ENCODE peak calls at places on chromosomes 5 and 9, in seven cellular contexts. S is GM23248, P is keratinocyte, T is fibroblast of lung, C is SK-N-SH, I is GM12878, O is mesendoderm. L is an unnamed sample.
A peak's percentile ranks its signal among the peaks of the same experiment; 100 is the strongest.

GRCh38 chr5:142016576-142016975 is 3.7 kb upstream of the GNPDA1 start:
- DNase-seq in S (no peak), P (no peak), T (no peak), C (no peak), I (no peak), O (no peak), L (no peak)

GRCh38 chr9:23829580-23830458 is 3.8 kb upstream of the ELAVL2 start:
- DNase-seq in S (peak; percentile 49), P (no peak), T (no peak), C (no peak), I (no peak), O (peak; percentile 63), L (peak; percentile 38)

GRCh38 chr5:65867509-65868195 is 58.7 kb upstream of the ERBIN start:
- DNase-seq in S (no peak), P (no peak), T (peak; percentile 54), C (no peak), I (no peak), O (peak; percentile 51), L (no peak)

GRCh38 chr9:71168418-71168817 is 47.0 kb upstream of the TRPM3 start:
- DNase-seq in S (no peak), P (no peak), T (no peak), C (no peak), I (no peak), O (no peak), L (no peak)

GRCh38 chr5:62282079-62282478 is 23.9 kb upstream of the KIF2A start:
- DNase-seq in S (no peak), P (no peak), T (no peak), C (no peak), I (no peak), O (no peak), L (no peak)

GRCh38 chr9:121529237-121529987 is 29.8 kb upstream of the GGTA1 start:
- DNase-seq in S (peak; percentile 100), P (peak; percentile 15), T (peak; percentile 94), C (peak; percentile 83), I (no peak), O (no peak), L (peak; percentile 77)

GRCh38 chr5:766666-767431 is 17.7 kb downstream of the ZDHHC11B start:
- DNase-seq in S (no peak), P (no peak), T (no peak), C (peak; percentile 36), I (no peak), O (no peak), L (no peak)

GRCh38 chr9:134540441-134541372 is 100.9 kb upstream of the COL5A1 start:
- DNase-seq in S (no peak), P (no peak), T (no peak), C (no peak), I (no peak), O (no peak), L (no peak)

GRCh38 chr5:163456029-163456589 is 3.8 kb downstream of the NUDCD2 start:
- DNase-seq in S (no peak), P (no peak), T (no peak), C (no peak), I (no peak), O (no peak), L (no peak)

GRCh38 chr9:130805510-130806387 is 29.3 kb upstream of the ABL1 start:
- DNase-seq in S (peak; percentile 27), P (no peak), T (peak; percentile 40), C (no peak), I (peak; percentile 61), O (no peak), L (no peak)
- H3K27ac ChIP-seq in S (no peak overlapping the region), P (no peak overlapping the region), T (no peak overlapping the region), C (no peak overlapping the region), I (no peak overlapping the region), O (no peak overlapping the region), L (no peak overlapping the region)

DNA sequence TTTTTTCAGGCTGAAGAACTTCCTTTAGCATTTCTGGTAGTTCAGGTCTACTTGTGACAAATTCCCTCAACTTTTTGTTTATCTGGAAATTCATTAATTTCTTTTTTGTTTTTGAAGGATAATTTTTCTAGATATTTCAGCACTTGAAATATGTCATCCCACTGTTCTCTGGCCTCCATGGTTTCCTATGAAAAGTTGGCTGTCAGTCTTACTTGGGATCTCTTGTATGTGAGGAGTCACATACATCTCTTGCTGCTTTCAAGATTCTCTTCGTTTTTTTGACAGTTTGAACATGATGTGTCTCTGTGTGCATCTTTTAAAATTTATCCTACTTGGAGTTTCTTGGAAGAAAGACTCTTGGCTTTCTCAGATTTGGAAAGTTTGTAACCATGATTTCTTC is 79.5 kb downstream of the RIC1 start:
- DNase-seq in S (peak; percentile 37), P (no peak), T (no peak), C (no peak), I (no peak), O (peak; percentile 20), L (no peak)
- H3K79me2 ChIP-seq in S (peaks cover 85% of the 10 kb centered on the region), P (peaks cover 15% of the 10 kb centered on the region), T (peaks cover 3% of the 10 kb centered on the region), C (peaks cover 69% of the 10 kb centered on the region), I (peaks cover 8% of the 10 kb centered on the region), O (no peaks in the 10 kb centered on the region), L (peaks cover 54% of the 10 kb centered on the region)

GRCh38 chr9:109802491-109802890 is 22.5 kb downstream of the PALM2AKAP2 start:
- DNase-seq in S (no peak), P (no peak), T (no peak), C (no peak), I (no peak), O (no peak), L (peak; percentile 35)

GRCh38 chr9:109801484-109801883 is 21.5 kb downstream of the PALM2AKAP2 start:
- DNase-seq in S (no peak), P (no peak), T (no peak), C (no peak), I (no peak), O (no peak), L (no peak)

GRCh38 chr9:109797509-109797908 is 17.5 kb downstream of the PALM2AKAP2 start:
- DNase-seq in S (no peak), P (no peak), T (no peak), C (no peak), I (no peak), O (no peak), L (no peak)

GRCh38 chr9:109799141-109799540 is 19.1 kb downstream of the PALM2AKAP2 start:
- DNase-seq in S (no peak), P (no peak), T (no peak), C (no peak), I (no peak), O (no peak), L (no peak)

DNA sequence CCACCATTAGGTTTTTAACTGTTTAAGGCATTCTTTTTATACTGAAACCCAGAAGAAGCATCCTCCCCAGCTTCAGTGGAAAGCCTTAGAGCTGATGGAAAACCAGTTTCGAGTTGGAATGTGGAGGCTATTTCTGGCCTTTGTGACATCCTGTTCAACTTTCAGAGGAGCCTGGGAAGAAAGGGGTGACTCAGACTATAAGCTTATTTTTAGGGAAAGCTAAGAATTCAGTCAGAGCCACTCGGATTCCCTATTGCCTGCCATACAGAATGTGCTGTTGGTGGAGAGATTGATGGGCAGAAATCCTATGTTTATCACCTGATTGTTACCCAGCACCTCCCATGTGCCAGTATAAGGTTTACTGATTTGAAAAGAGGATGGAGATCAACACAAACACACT is 19.8 kb downstream of the PALM2AKAP2 start:
- DNase-seq in S (peak; percentile 85), P (no peak), T (peak; percentile 88), C (no peak), I (no peak), O (peak; percentile 61), L (peak; percentile 13)
- H3K27ac ChIP-seq in S (peak overlapping the region; percentile 65), P (no peak overlapping the region), T (peak overlapping the region; percentile 30), C (peak overlapping the region; percentile 54), I (no peak overlapping the region), O (no peak overlapping the region), L (no peak overlapping the region)

DNA sequence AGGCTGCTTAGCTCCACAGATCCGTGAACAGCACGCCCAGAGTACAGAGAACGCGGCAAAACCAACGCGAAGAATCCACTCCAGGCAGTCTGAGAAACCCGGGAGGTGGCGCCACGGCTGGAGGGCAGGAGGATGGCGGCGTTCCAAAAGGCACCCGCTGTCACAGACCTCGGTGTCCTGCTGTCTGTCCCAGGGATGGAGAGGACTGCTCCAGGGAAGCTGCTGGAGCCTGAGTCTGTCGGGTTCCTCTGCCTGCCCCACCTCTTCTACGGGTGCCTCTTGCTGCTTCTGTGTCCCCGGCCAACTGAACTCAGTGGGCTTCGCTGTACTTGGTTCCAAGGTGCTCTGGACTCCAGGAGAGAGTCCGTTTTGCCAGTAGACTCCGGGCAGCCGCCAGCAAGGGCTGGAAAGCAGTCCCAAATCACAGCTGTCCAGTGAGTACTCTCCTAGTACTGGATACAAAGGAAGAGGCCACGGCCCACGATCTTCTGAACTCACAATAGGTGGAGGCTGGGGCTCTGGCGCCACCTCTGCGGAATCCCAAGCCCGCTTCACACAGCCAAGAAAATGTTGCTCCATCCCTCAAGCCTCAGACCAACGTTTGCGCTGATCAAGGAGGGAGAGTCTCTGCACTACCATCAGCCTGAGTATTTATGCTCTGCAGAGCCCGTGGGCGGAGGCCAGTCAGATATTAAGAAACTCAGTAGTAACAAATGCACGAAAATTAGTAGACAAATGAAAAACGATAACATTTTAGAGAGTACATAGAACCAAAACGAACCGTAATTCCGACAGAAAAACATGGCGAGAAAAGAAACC is 442 bp downstream of the ANXA2R start:
- DNase-seq in S (peak; percentile 58), P (no peak), T (peak; percentile 90), C (peak; percentile 40), I (no peak), O (peak; percentile 87), L (no peak)
- H3K79me2 ChIP-seq in S (peaks cover 63% of the 10 kb centered on the region), P (peaks cover 6% of the 10 kb centered on the region), T (peaks cover 68% of the 10 kb centered on the region), C (peaks cover 41% of the 10 kb centered on the region), I (no peaks in the 10 kb centered on the region), O (no peaks in the 10 kb centered on the region), L (peaks cover 53% of the 10 kb centered on the region)

GRCh38 chr5:156526081-156527017 is 199.4 kb downstream of the SGCD start:
- DNase-seq in S (peak; percentile 9), P (no peak), T (no peak), C (no peak), I (no peak), O (no peak), L (no peak)
- H3K27ac ChIP-seq in S (no peak overlapping the region), P (no peak overlapping the region), T (no peak overlapping the region), C (no peak overlapping the region), I (no peak overlapping the region), O (no peak overlapping the region), L (no peak overlapping the region)

DNA sequence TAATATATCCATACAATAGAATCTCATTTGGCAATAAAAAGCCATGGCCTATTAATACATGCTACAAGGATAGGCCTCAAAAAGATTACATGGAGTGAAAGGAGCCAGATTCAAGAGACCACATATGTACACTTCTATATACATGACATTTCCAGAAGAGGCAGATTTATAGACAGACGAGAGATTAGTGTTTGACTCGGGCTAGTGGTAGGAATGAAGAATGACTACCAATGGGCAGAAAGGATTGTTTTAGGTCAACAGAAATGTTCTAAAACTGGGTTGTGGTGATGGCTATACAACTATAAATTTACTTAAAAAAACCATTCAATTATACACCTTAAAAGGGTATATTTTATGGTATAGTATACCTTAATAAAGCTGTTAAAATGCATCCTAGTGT is 41.9 kb downstream of the SETX start:
- DNase-seq in S (no peak), P (no peak), T (no peak), C (no peak), I (no peak), O (no peak), L (no peak)
- H3K79me2 ChIP-seq in S (peaks cover 87% of the 10 kb centered on the region), P (peaks cover 9% of the 10 kb centered on the region), T (peaks cover 10% of the 10 kb centered on the region), C (peaks cover 61% of the 10 kb centered on the region), I (peaks cover 2% of the 10 kb centered on the region), O (no peaks in the 10 kb centered on the region), L (peaks cover 33% of the 10 kb centered on the region)